ENCODE peak calls at places on chromosomes 5 and 9, in five cellular contexts. K is D721Med; W is glutamatergic neuron; Y is fibroblast of lung; I is CD4-positive, alpha-beta T cell. T is an unnamed sample.

GRCh38 chr9:110750272-110750671 is 81.7 kb downstream of the MUSK start:
- DNase-seq in Y (no peak), I (no peak), W (no peak), K (no peak), T (no peak)

GRCh38 chr9:70003786-70004185 is 39.9 kb upstream of the MAMDC2 start:
- DNase-seq in K (no peak), I (no peak), Y (peak; percentile 49), W (no peak), T (no peak)

GRCh38 chr9:12764150-12764549 is 10.7 kb upstream of the LURAP1L start:
- DNase-seq in Y (no peak), K (no peak), I (no peak), W (no peak), T (no peak)

GRCh38 chr9:121156263-121156731 is 45.4 kb downstream of the RAB14 start:
- DNase-seq in I (no peak), W (no peak), K (no peak), Y (peak; percentile 85), T (no peak)

GRCh38 chr5:109448838-109449237 is 39.1 kb upstream of the PJA2 start:
- DNase-seq in I (no peak), Y (no peak), K (no peak), W (no peak), T (no peak)

GRCh38 chr9:10525972-10526371 is 86.8 kb downstream of the PTPRD start:
- DNase-seq in W (no peak), I (no peak), K (no peak), Y (no peak), T (no peak)

GRCh38 chr5:130168211-130168610 is 263.9 kb downstream of the CHSY3 start:
- DNase-seq in K (no peak), W (no peak), Y (peak; percentile 71), I (no peak), T (no peak)

GRCh38 chr5:10332301-10332700 is 21.2 kb upstream of the MARCHF6 start:
- DNase-seq in K (no peak), Y (no peak), I (no peak), W (no peak), T (no peak)

GRCh38 chr5:2704111-2704510 is 47.4 kb downstream of the IRX2 start:
- DNase-seq in Y (no peak), W (no peak), I (no peak), K (no peak), T (no peak)

GRCh38 chr5:82312373-82312856 is 34.3 kb upstream of the RPS23 start:
- DNase-seq in K (no peak), Y (peak; percentile 87), I (no peak), W (peak; percentile 81), T (peak; percentile 14)

GRCh38 chr5:138635268-138635667 is 60.1 kb upstream of the HSPA9 start:
- DNase-seq in K (no peak), Y (peak; percentile 79), W (no peak), I (no peak), T (no peak)

GRCh38 chr9:109463924-109464625 is 34.0 kb downstream of the PTPN3 start:
- DNase-seq in Y (no peak), I (no peak), K (no peak), W (no peak), T (no peak)

GRCh38 chr5:133446440-133446839 is 165.9 kb downstream of the FSTL4 start:
- DNase-seq in W (no peak), Y (no peak), I (no peak), K (no peak), T (no peak)

GRCh38 chr9:7844283-7844682 is 44.7 kb upstream of the DMAC1 start:
- DNase-seq in I (no peak), W (no peak), Y (peak; percentile 45), K (no peak), T (no peak)

GRCh38 chr5:816176-816575 is 31.6 kb upstream of the ZDHHC11B start:
- DNase-seq in W (no peak), I (no peak), K (no peak), Y (no peak), T (no peak)

T was measured in T follicular helper cell.